ENCODE peak calls at places on chromosomes 7 and 10, in seven cellular contexts. Y, O, N, W, P, J and B are unnamed samples.

GRCh38 chr10:30788307-30788706 is 158.8 kb upstream of the LYZL2 start:
- DNase-seq in Y (peak), O (no peak), N (no peak), W (no peak), P (no peak), J (no peak), B (no peak)

GRCh38 chr7:87058739-87059524 is 522 bp downstream of the ELAPOR2 start:
- DNase-seq in Y (peak), O (peak), N (peak), W (no peak), P (peak), J (peak), B (no peak)

GRCh38 chr7:75056476-75056875 is 17.1 kb downstream of the RCC1L start:
- DNase-seq in Y (peak), O (no peak), N (no peak), W (no peak), P (no peak), J (no peak), B (no peak)

GRCh38 chr7:44155191-44156185 is 14.4 kb upstream of the MYL7 start:
- DNase-seq in Y (peak), O (no peak), N (no peak), W (no peak), P (no peak), J (no peak), B (no peak)

GRCh38 chr7:41110186-41110585 is 592.7 kb downstream of the INHBA start:
- DNase-seq in Y (no peak), O (no peak), N (no peak), W (no peak), P (no peak), J (no peak), B (no peak)

GRCh38 chr7:26694156-26694555 is 170.2 kb downstream of the SKAP2 start:
- DNase-seq in Y (no peak), O (no peak), N (no peak), W (no peak), P (no peak), J (no peak), B (no peak)

GRCh38 chr7:92460510-92460909 is 13.2 kb downstream of the GATAD1 start:
- DNase-seq in Y (no peak), O (no peak), N (no peak), W (no peak), P (no peak), J (no peak), B (no peak)

GRCh38 chr10:92696606-92697383 is 7.0 kb downstream of the HHEX start:
- DNase-seq in Y (no peak), O (no peak), N (no peak), W (no peak), P (no peak), J (no peak), B (no peak)

GRCh38 chr7:131400833-131401593 is 73.3 kb downstream of the MKLN1 start:
- DNase-seq in Y (no peak), O (peak), N (no peak), W (no peak), P (no peak), J (no peak), B (no peak)
- H3K27ac ChIP-seq in Y (peak), O (peak), N (peak), W (no peak), P (peak), J (peak), B (no peak)

DNA sequence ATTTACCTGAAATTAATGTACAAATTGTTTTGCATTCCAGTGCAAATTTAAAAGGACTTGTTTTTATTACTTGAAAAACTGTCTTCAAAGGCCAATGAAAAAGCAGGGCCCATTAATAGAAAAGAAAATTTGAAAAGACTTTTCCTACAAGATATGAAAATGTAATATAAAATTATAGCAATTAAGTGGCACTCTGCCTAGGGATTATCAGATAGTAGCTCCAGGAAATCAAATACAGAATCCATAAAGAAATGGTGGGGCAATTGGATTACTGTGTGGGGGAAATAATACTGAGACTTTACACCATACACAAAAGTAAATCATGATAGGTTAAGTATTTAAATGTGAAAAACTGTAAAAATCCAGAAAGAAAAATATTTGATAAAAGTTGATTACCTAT is 89.7 kb downstream of the GLCCI1 start:
- DNase-seq in Y (no peak), O (no peak), N (no peak), W (no peak), P (no peak), J (no peak), B (no peak)
- TF ChIP-seq CTCF in Y (no peak), O (no peak), N (no peak), W (no peak), P (no peak), J (no peak), B (no peak)

GRCh38 chr7:140179339-140179738 is 2.6 kb upstream of the KDM7A start:
- DNase-seq in Y (no peak), O (no peak), N (no peak), W (no peak), P (no peak), J (no peak), B (no peak)

GRCh38 chr7:140176811-140177702 is at the start of gene KDM7A:
- DNase-seq in Y (peak), O (peak), N (peak), W (peak), P (peak), J (peak), B (peak)

DNA sequence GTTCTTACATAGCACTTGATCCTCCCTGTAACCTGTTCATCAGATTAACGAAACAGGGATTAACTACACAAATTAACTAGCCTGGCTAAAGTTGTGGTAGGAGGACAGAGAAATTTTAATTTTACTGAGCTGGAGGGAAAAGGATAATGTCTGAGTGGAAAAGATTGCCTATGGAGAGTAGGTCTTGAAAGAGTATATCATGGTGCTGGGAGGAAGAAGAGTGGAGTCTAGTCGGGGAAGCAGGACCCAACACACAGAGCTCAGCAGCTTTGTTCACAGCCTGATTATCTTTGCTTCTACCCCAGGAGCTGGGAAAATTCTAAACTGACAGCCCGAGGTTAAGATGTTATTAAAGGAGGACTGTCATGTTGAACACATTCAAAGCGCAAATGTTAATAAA is 6.1 kb upstream of the KDM7A start:
- DNase-seq in Y (no peak), O (no peak), N (no peak), W (no peak), P (no peak), J (no peak), B (no peak)
- H3K27ac ChIP-seq in Y (no peak), O (no peak), N (no peak), W (no peak), P (no peak), J (no peak), B (no peak)

GRCh38 chr7:142669074-142669654 is 80.1 kb upstream of the PRSS1 start:
- DNase-seq in Y (no peak), O (peak), N (no peak), W (no peak), P (no peak), J (no peak), B (no peak)
- TF ChIP-seq CTCF in Y (no peak), O (peak), N (peak), W (peak), P (no peak), J (no peak), B (no peak)

GRCh38 chr7:54823776-54824175 is 64.8 kb upstream of the SEC61G start:
- DNase-seq in Y (no peak), O (no peak), N (no peak), W (no peak), P (no peak), J (no peak), B (no peak)
- H3K27ac ChIP-seq in Y (no peak), O (no peak), N (no peak), W (no peak), P (no peak), J (no peak), B (peak)